ENCODE peak calls at places on chromosome X, in ten cellular contexts. P, C, A, N, Q, G, F, X, L and B are unnamed samples.

GRCh38 chrX:123713434-123713833 is 19.4 kb downstream of the THOC2 start:
- DNase-seq in P (no peak), C (no peak), A (peak), N (no peak), Q (no peak), G (no peak), F (no peak), X (no peak), L (no peak), B (no peak)

GRCh38 chrX:54999717-55000598 is at the start of gene APEX2:
- DNase-seq in P (peak), C (peak), A (peak), N (peak), Q (peak), G (peak), F (peak), X (peak), L (peak), B (peak)

GRCh38 chrX:109954955-109955354 is 48.0 kb upstream of the TMEM164 start:
- DNase-seq in P (no peak), C (no peak), A (no peak), N (no peak), Q (no peak), G (no peak), F (no peak), X (no peak), L (no peak), B (no peak)

GRCh38 chrX:22276781-22277180 is 4.1 kb downstream of the CBLL2 start:
- DNase-seq in P (no peak), C (no peak), A (no peak), N (peak), Q (peak), G (no peak), F (no peak), X (no peak), L (no peak), B (no peak)

GRCh38 chrX:5474282-5474681 is 754.4 kb downstream of the NLGN4X start:
- DNase-seq in P (no peak), C (no peak), A (peak), N (no peak), Q (no peak), G (no peak), F (no peak), X (no peak), L (no peak), B (no peak)

GRCh38 chrX:127732709-127733108 is 319.5 kb downstream of the ACTRT1 start:
- DNase-seq in P (no peak), C (no peak), A (no peak), N (no peak), Q (no peak), G (no peak), F (no peak), X (no peak), L (no peak), B (no peak)

GRCh38 chrX:11480626-11481025 is 185.1 kb downstream of the ARHGAP6 start:
- DNase-seq in P (no peak), C (no peak), A (no peak), N (no peak), Q (no peak), G (peak), F (no peak), X (no peak), L (no peak), B (no peak)

GRCh38 chrX:16278927-16279326 is 111.6 kb downstream of the MAGEB17 start:
- DNase-seq in P (no peak), C (no peak), A (no peak), N (no peak), Q (no peak), G (no peak), F (no peak), X (peak), L (no peak), B (no peak)

GRCh38 chrX:132737743-132738142 is 220.7 kb downstream of the HS6ST2 start:
- DNase-seq in P (no peak), C (peak), A (peak), N (no peak), Q (no peak), G (no peak), F (no peak), X (no peak), L (no peak), B (peak)

GRCh38 chrX:107562482-107562881 is 65.8 kb upstream of the PRPS1 start:
- DNase-seq in P (no peak), C (no peak), A (peak), N (peak), Q (peak), G (no peak), F (no peak), X (peak), L (no peak), B (peak)

GRCh38 chrX:15790766-15791380 is 589 bp downstream of the ZRSR2 start:
- DNase-seq in P (no peak), C (no peak), A (peak), N (peak), Q (peak), G (no peak), F (no peak), X (no peak), L (no peak), B (peak)

GRCh38 chrX:119455264-119455663 is 13.0 kb upstream of the SLC25A5 start:
- DNase-seq in P (no peak), C (no peak), A (no peak), N (no peak), Q (peak), G (no peak), F (no peak), X (no peak), L (no peak), B (no peak)

GRCh38 chrX:14916017-14916674 is 42.9 kb downstream of the MOSPD2 start:
- DNase-seq in P (no peak), C (no peak), A (peak), N (peak), Q (peak), G (no peak), F (no peak), X (peak), L (no peak), B (no peak)

GRCh38 chrX:3046253-3046909 is 5.1 kb downstream of the ARSF start:
- DNase-seq in P (no peak), C (no peak), A (peak), N (peak), Q (peak), G (no peak), F (no peak), X (no peak), L (no peak), B (no peak)

GRCh38 chrX:39736219-39737211 is 361.2 kb downstream of the BCOR start:
- DNase-seq in P (peak), C (no peak), A (peak), N (peak), Q (peak), G (no peak), F (no peak), X (no peak), L (peak), B (peak)

GRCh38 chrX:73876897-73877296 is 313.9 kb downstream of the CHIC1 start:
- DNase-seq in P (no peak), C (no peak), A (no peak), N (no peak), Q (no peak), G (no peak), F (no peak), X (no peak), L (no peak), B (no peak)

GRCh38 chrX:136963973-136964372 is 69.8 kb downstream of the GPR101 start:
- DNase-seq in P (no peak), C (no peak), A (no peak), N (no peak), Q (no peak), G (no peak), F (no peak), X (no peak), L (no peak), B (no peak)

GRCh38 chrX:121987163-121987562 is 939.8 kb downstream of the GLUD2 start:
- DNase-seq in P (no peak), C (no peak), A (no peak), N (peak), Q (peak), G (no peak), F (no peak), X (no peak), L (no peak), B (no peak)

GRCh38 chrX:2261838-2262678 is 238.7 kb downstream of the DHRSX start:
- DNase-seq in P (no peak), C (no peak), A (peak), N (no peak), Q (no peak), G (no peak), F (no peak), X (no peak), L (no peak), B (no peak)

GRCh38 chrX:136819026-136819425 is 38.3 kb upstream of the ARHGEF6 start:
- DNase-seq in P (no peak), C (no peak), A (no peak), N (no peak), Q (no peak), G (no peak), F (no peak), X (no peak), L (no peak), B (no peak)